ENCODE peak calls at places on chromosomes 6 and 20, in five cellular contexts. One of them, this sample, is unnamed.

GRCh38 chr6:19434065-19434464 is 403.1 kb upstream of the ID4 start:
- DNase-seq in brain microvascular endothelial cell: no peak
- DNase-seq in activated gamma-delta T cell treated with Interleukin-2 at 50 U/mL for 16 hours: no peak
- DNase-seq in CD8-positive, alpha-beta T cell: no peak
- DNase-seq in fibroblast of the conjunctiva: no peak
- DNase-seq in this sample: no peak

GRCh38 chr20:10716855-10717254 is 43.1 kb upstream of the JAG1 start:
- DNase-seq in brain microvascular endothelial cell: peak
- DNase-seq in activated gamma-delta T cell treated with Interleukin-2 at 50 U/mL for 16 hours: no peak
- DNase-seq in CD8-positive, alpha-beta T cell: no peak
- DNase-seq in fibroblast of the conjunctiva: peak
- DNase-seq in this sample: no peak

GRCh38 chr6:34305982-34306702 is 57.3 kb upstream of the SMIM29 start:
- DNase-seq in brain microvascular endothelial cell: no peak
- DNase-seq in activated gamma-delta T cell treated with Interleukin-2 at 50 U/mL for 16 hours: no peak
- DNase-seq in CD8-positive, alpha-beta T cell: no peak
- DNase-seq in fibroblast of the conjunctiva: no peak
- DNase-seq in this sample: no peak

GRCh38 chr20:44398303-44398702 is 42.8 kb downstream of the HNF4A start:
- DNase-seq in brain microvascular endothelial cell: peak
- DNase-seq in activated gamma-delta T cell treated with Interleukin-2 at 50 U/mL for 16 hours: no peak
- DNase-seq in CD8-positive, alpha-beta T cell: no peak
- DNase-seq in fibroblast of the conjunctiva: peak
- DNase-seq in this sample: no peak

GRCh38 chr6:12474167-12475140 is 184.3 kb downstream of the EDN1 start:
- DNase-seq in brain microvascular endothelial cell: no peak
- DNase-seq in activated gamma-delta T cell treated with Interleukin-2 at 50 U/mL for 16 hours: no peak
- DNase-seq in CD8-positive, alpha-beta T cell: no peak
- DNase-seq in fibroblast of the conjunctiva: no peak
- DNase-seq in this sample: no peak

GRCh38 chr6:6724319-6725119 is 136.0 kb downstream of the LY86 start:
- DNase-seq in brain microvascular endothelial cell: peak
- DNase-seq in activated gamma-delta T cell treated with Interleukin-2 at 50 U/mL for 16 hours: peak
- DNase-seq in CD8-positive, alpha-beta T cell: peak
- DNase-seq in fibroblast of the conjunctiva: peak
- DNase-seq in this sample: peak

GRCh38 chr20:41309817-41310216 is 7.7 kb downstream of the ZHX3 start:
- DNase-seq in brain microvascular endothelial cell: no peak
- DNase-seq in activated gamma-delta T cell treated with Interleukin-2 at 50 U/mL for 16 hours: no peak
- DNase-seq in CD8-positive, alpha-beta T cell: no peak
- DNase-seq in fibroblast of the conjunctiva: no peak
- DNase-seq in this sample: no peak

GRCh38 chr6:138105446-138105845 is 1.8 kb downstream of the PERP start:
- DNase-seq in brain microvascular endothelial cell: no peak
- DNase-seq in activated gamma-delta T cell treated with Interleukin-2 at 50 U/mL for 16 hours: no peak
- DNase-seq in CD8-positive, alpha-beta T cell: no peak
- DNase-seq in fibroblast of the conjunctiva: no peak
- DNase-seq in this sample: no peak

GRCh38 chr20:22322513-22322912 is 261.9 kb downstream of the FOXA2 start:
- DNase-seq in brain microvascular endothelial cell: no peak
- DNase-seq in activated gamma-delta T cell treated with Interleukin-2 at 50 U/mL for 16 hours: no peak
- DNase-seq in CD8-positive, alpha-beta T cell: no peak
- DNase-seq in fibroblast of the conjunctiva: no peak
- DNase-seq in this sample: no peak

GRCh38 chr6:133236898-133237297 is 4.3 kb upstream of the EYA4 start:
- DNase-seq in brain microvascular endothelial cell: no peak
- DNase-seq in activated gamma-delta T cell treated with Interleukin-2 at 50 U/mL for 16 hours: no peak
- DNase-seq in CD8-positive, alpha-beta T cell: no peak
- DNase-seq in fibroblast of the conjunctiva: peak
- DNase-seq in this sample: no peak

GRCh38 chr20:31607640-31608255 is 2.7 kb downstream of the ID1 start:
- DNase-seq in brain microvascular endothelial cell: no peak
- DNase-seq in activated gamma-delta T cell treated with Interleukin-2 at 50 U/mL for 16 hours: no peak
- DNase-seq in CD8-positive, alpha-beta T cell: no peak
- DNase-seq in fibroblast of the conjunctiva: no peak
- DNase-seq in this sample: no peak

GRCh38 chr6:111763381-111763780 is 109.9 kb downstream of the FYN start:
- DNase-seq in brain microvascular endothelial cell: no peak
- DNase-seq in activated gamma-delta T cell treated with Interleukin-2 at 50 U/mL for 16 hours: no peak
- DNase-seq in CD8-positive, alpha-beta T cell: no peak
- DNase-seq in fibroblast of the conjunctiva: no peak
- DNase-seq in this sample: no peak

This sample was measured in KG1.